ENCODE peak calls at places on chromosomes 12 and 14, in five cellular contexts. D, P, G, F and X are unnamed samples.

GRCh38 chr12:127803545-127803944 is 463.4 kb upstream of the TMEM132C start:
- DNase-seq in D (no peak), P (no peak), G (no peak), F (no peak), X (no peak)

GRCh38 chr12:117061555-117062079 is 37.6 kb downstream of the TESC start:
- DNase-seq in D (no peak), P (no peak), G (no peak), F (no peak), X (no peak)

GRCh38 chr12:12943589-12944260 is 8.2 kb downstream of the GPRC5D start:
- DNase-seq in D (no peak), P (no peak), G (no peak), F (peak; percentile 52), X (no peak)

GRCh38 chr12:121209629-121210572 is at the start of gene P2RX4:
- DNase-seq in D (peak; percentile 91), P (peak; percentile 84), G (peak; percentile 89), F (peak; percentile 73), X (no peak)

GRCh38 chr12:64160718-64161060 is 61.4 kb downstream of the KICS2 start:
- DNase-seq in D (no peak), P (no peak), G (no peak), F (peak; percentile 73), X (no peak)

GRCh38 chr12:75086086-75087038 is 123.3 kb downstream of the KCNC2 start:
- DNase-seq in D (no peak), P (no peak), G (no peak), F (peak; percentile 1), X (no peak)

GRCh38 chr12:124667671-124668337 is 100.4 kb upstream of the NCOR2 start:
- DNase-seq in D (no peak), P (no peak), G (no peak), F (no peak), X (no peak)

GRCh38 chr14:99840774-99841305 is 47.6 kb downstream of the EML1 start:
- DNase-seq in D (no peak), P (no peak), G (no peak), F (no peak), X (no peak)

GRCh38 chr12:97835541-97835940 is 372.9 kb downstream of the RMST start:
- DNase-seq in D (no peak), P (no peak), G (no peak), F (no peak), X (no peak)

GRCh38 chr12:13450231-13451080 is 253.9 kb downstream of the EMP1 start:
- DNase-seq in D (no peak), P (no peak), G (no peak), F (no peak), X (no peak)

GRCh38 chr14:99571303-99571986 is 32.6 kb downstream of the CCDC85C start:
- DNase-seq in D (no peak), P (no peak), G (no peak), F (no peak), X (no peak)

GRCh38 chr12:69171881-69172280 is 67.5 kb upstream of the CPSF6 start:
- DNase-seq in D (no peak), P (no peak), G (no peak), F (no peak), X (no peak)

GRCh38 chr12:88577537-88577936 is 2.7 kb downstream of the KITLG start:
- DNase-seq in D (no peak), P (no peak), G (no peak), F (no peak), X (no peak)

GRCh38 chr14:87443039-87443438 is 549.9 kb downstream of the GALC start:
- DNase-seq in D (no peak), P (no peak), G (no peak), F (no peak), X (no peak)

GRCh38 chr12:114916531-114916930 is 232.6 kb upstream of the TBX3 start:
- DNase-seq in D (no peak), P (no peak), G (no peak), F (no peak), X (no peak)

GRCh38 chr14:100620437-100621100 is 33.4 kb upstream of the BEGAIN start:
- DNase-seq in D (no peak), P (no peak), G (no peak), F (no peak), X (no peak)

GRCh38 chr14:67646136-67646535 is 26.4 kb downstream of the ARG2 start:
- DNase-seq in D (no peak), P (no peak), G (no peak), F (no peak), X (no peak)

GRCh38 chr14:20662968-20663731 is 21.2 kb upstream of the RNASE4 start:
- DNase-seq in D (peak; percentile 96), P (peak; percentile 56), G (peak; percentile 59), F (peak; percentile 55), X (peak; percentile 97)

DNA sequence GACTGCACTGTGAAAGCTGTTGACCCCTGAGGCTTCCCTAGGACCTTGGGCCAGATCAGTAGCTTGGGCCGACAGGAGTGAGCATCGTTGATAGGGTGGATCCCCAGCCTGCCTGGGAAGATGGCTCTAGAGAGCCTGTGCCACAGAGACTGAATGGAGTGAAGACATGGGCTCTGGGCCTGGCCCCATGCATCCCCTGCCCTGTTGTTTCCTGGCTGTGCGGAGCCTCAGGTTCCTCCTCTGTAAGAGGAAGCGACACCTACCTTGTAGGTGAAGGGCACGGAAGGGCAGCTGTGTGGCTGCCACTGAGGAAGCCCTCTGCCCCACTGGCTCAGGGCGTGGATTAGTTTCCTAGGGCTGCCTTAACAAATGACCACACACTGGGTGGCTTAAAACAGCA is 23.9 kb downstream of the PLEKHG3 start:
- DNase-seq in D (no peak), P (no peak), G (no peak), F (no peak), X (no peak)
- H3K36me3 ChIP-seq in D (peaks cover 18% of the 10 kb centered on the region), P (peaks cover 26% of the 10 kb centered on the region), G (no peaks in the 10 kb centered on the region), F (peaks cover 28% of the 10 kb centered on the region), X (no peaks in the 10 kb centered on the region)

GRCh38 chr12:10241276-10241675 is 28.6 kb downstream of the GABARAPL1 start:
- DNase-seq in D (no peak), P (no peak), G (no peak), F (no peak), X (no peak)
- H3K4me3 ChIP-seq in D (no peak overlapping the region), P (no peak overlapping the region), G (no peak overlapping the region), F (no peak overlapping the region), X (no peak overlapping the region)

GRCh38 chr12:111757361-111758119 is 9.2 kb upstream of the ALDH2 start:
- DNase-seq in D (no peak), P (peak; percentile 64), G (peak; percentile 54), F (peak; percentile 65), X (no peak)
- TF ChIP-seq CTCF in D (no peak), P (no peak), G (no peak), F (no peak), X (no peak)

GRCh38 chr12:2992724-2993123 is 33.5 kb downstream of the TEAD4 start:
- DNase-seq in D (no peak), P (no peak), G (no peak), F (no peak), X (no peak)
- H3K36me3 ChIP-seq in D (no peaks in the 10 kb centered on the region), P (peaks cover 31% of the 10 kb centered on the region), G (no peaks in the 10 kb centered on the region), F (peaks cover 7% of the 10 kb centered on the region), X (no peaks in the 10 kb centered on the region)

GRCh38 chr12:76422878-76423438 is 74.7 kb upstream of the BBS10 start:
- DNase-seq in D (no peak), P (no peak), G (no peak), F (peak; percentile 82), X (peak; percentile 7)
- H3K4me3 ChIP-seq in D (no peak overlapping the region), P (no peak overlapping the region), G (no peak overlapping the region), F (peak overlapping the region; percentile 67), X (peak overlapping the region; percentile 35)

DNA sequence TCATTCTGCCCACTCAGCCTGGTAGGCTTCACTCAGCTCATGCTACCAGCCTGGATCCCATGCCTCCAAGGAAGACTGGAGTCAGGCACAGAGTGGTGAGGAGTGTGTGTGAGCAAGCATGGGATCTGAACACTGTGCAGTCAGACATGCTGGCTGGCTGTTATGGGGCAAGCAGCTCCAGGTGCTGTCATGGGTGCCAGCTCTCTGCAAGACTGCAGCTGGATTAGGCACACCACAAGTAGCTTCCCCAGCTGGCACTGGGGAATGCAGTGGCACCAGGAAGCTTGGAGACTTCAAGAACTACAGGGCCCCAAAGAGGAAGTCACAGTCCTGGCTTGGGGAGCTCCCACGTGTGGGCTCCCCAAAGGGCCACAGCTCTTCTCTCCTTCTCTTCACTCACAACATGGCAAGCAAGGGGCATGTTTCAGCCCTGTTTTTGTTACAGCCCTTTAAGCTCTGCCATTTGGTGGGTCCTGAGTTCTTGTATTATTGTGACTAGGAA is 202.5 kb downstream of the VRK1 start:
- DNase-seq in D (no peak), P (no peak), G (no peak), F (no peak), X (no peak)
- TF ChIP-seq CTCF in D (no peak), P (no peak), G (no peak), F (no peak), X (no peak)

GRCh38 chr12:109923038-109923437 is 23.0 kb downstream of the TCHP start:
- DNase-seq in D (no peak), P (no peak), G (no peak), F (no peak), X (no peak)

GRCh38 chr12:109920266-109920780 is 20.2 kb downstream of the TCHP start:
- DNase-seq in D (no peak), P (no peak), G (no peak), F (no peak), X (no peak)

GRCh38 chr12:109921982-109922381 is 21.9 kb downstream of the TCHP start:
- DNase-seq in D (no peak), P (no peak), G (no peak), F (no peak), X (no peak)

GRCh38 chr12:109916045-109916444 is 16.0 kb downstream of the TCHP start:
- DNase-seq in D (no peak), P (no peak), G (no peak), F (no peak), X (no peak)

DNA sequence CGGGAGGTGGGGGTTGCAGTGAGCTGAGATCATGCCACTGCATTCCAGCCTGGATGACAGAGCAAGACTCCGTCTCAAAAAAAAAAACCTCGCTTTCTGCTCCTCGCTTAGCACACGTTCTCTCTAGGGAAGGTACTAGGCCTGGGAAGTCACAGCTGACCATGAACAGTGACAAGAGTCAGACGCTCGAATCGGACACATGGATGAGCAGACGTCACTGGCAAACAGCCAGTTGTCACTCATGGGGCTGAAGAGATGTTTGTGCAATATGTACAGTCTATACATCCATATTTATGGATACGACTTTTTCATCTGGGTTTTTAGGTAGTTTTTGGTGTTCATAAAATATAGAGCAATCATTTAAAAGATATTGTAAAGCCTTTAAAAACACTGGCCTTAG is 19.4 kb downstream of the TCHP start:
- DNase-seq in D (no peak), P (no peak), G (no peak), F (no peak), X (no peak)
- H3K36me3 ChIP-seq in D (no peaks in the 10 kb centered on the region), P (peaks cover 75% of the 10 kb centered on the region), G (no peaks in the 10 kb centered on the region), F (peaks cover 37% of the 10 kb centered on the region), X (peaks cover 4% of the 10 kb centered on the region)

GRCh38 chr14:75452900-75453816 is 25.3 kb downstream of the JDP2 start:
- DNase-seq in D (peak; percentile 82), P (peak; percentile 75), G (peak; percentile 65), F (peak; percentile 89), X (no peak)
- H3K4me3 ChIP-seq in D (no peak overlapping the region), P (no peak overlapping the region), G (no peak overlapping the region), F (no peak overlapping the region), X (no peak overlapping the region)

GRCh38 chr14:59188461-59189280 is at the start of gene DAAM1:
- DNase-seq in D (peak; percentile 85), P (peak; percentile 98), G (peak; percentile 99), F (peak; percentile 98), X (peak; percentile 84)
- TF ChIP-seq CTCF in D (no peak), P (no peak), G (no peak), F (no peak), X (no peak)